ENCODE peak calls at places on chromosomes 3 and 15, in five cellular contexts. V, R, L, T and C are unnamed samples.

GRCh38 chr3:14453368-14453710 is 50.9 kb downstream of the SLC6A6 start:
- ATAC-seq in V (no peak), R (no peak), L (no peak), T (no peak), C (no peak)

GRCh38 chr15:69321041-69321554 is 22.4 kb downstream of the PAQR5 start:
- ATAC-seq in V (no peak), R (no peak), L (no peak), T (no peak), C (no peak)

GRCh38 chr3:82628385-82629014 is 867.1 kb upstream of the GBE1 start:
- ATAC-seq in V (no peak), R (no peak), L (no peak), T (no peak), C (no peak)

GRCh38 chr15:32898414-32898813 is 180.6 kb downstream of the GREM1 start:
- ATAC-seq in V (peak; percentile 83), R (no peak), L (no peak), T (no peak), C (no peak)

GRCh38 chr15:87758739-87759457 is 497.6 kb downstream of the NTRK3 start:
- ATAC-seq in V (no peak), R (no peak), L (no peak), T (no peak), C (no peak)

GRCh38 chr3:32305477-32305876 is 67.0 kb downstream of the CMTM8 start:
- ATAC-seq in V (no peak), R (no peak), L (no peak), T (no peak), C (no peak)

GRCh38 chr3:81734742-81735141 is 26.7 kb downstream of the GBE1 start:
- ATAC-seq in V (no peak), R (no peak), L (no peak), T (no peak), C (no peak)

GRCh38 chr3:195438371-195438770 is 4.4 kb downstream of the ACAP2 start:
- ATAC-seq in V (no peak), R (no peak), L (no peak), T (no peak), C (no peak)

GRCh38 chr3:184832903-184833302 is 20.9 kb downstream of the VPS8 start:
- ATAC-seq in V (no peak), R (no peak), L (no peak), T (no peak), C (no peak)

GRCh38 chr3:120274739-120275167 is 10.3 kb downstream of the GPR156 start:
- ATAC-seq in V (no peak), R (peak; percentile 99), L (no peak), T (no peak), C (peak; percentile 65)

GRCh38 chr15:76439542-76439941 is 103.0 kb downstream of the ISL2 start:
- ATAC-seq in V (no peak), R (no peak), L (peak; percentile 86), T (no peak), C (no peak)

GRCh38 chr3:105579439-105579838 is 212.7 kb downstream of the ALCAM start:
- ATAC-seq in V (no peak), R (no peak), L (no peak), T (no peak), C (no peak)

GRCh38 chr3:128326051-128326823 is 140.5 kb downstream of the DNAJB8 start:
- ATAC-seq in V (no peak), R (no peak), L (no peak), T (no peak), C (no peak)

GRCh38 chr15:60120100-60120499 is 116.0 kb downstream of the FOXB1 start:
- ATAC-seq in V (no peak), R (no peak), L (no peak), T (no peak), C (no peak)

GRCh38 chr3:191455257-191455952 is 5.6 kb upstream of the PYDC2 start:
- ATAC-seq in V (peak; percentile 84), R (no peak), L (no peak), T (no peak), C (no peak)

GRCh38 chr15:50128266-50128665 is 9.2 kb upstream of the ATP8B4 start:
- ATAC-seq in V (no peak), R (peak; percentile 37), L (no peak), T (peak; percentile 75), C (no peak)

GRCh38 chr3:64783200-64783599 is 95.4 kb upstream of the ADAMTS9 start:
- ATAC-seq in V (no peak), R (no peak), L (no peak), T (no peak), C (no peak)

GRCh38 chr15:101570238-101570637 is 80.7 kb upstream of the PCSK6 start:
- ATAC-seq in V (no peak), R (no peak), L (no peak), T (no peak), C (no peak)

GRCh38 chr3:169510378-169510777 is 153.1 kb downstream of the MECOM start:
- ATAC-seq in V (no peak), R (no peak), L (peak; percentile 56), T (no peak), C (no peak)

GRCh38 chr15:63801171-63801570 is 32.6 kb downstream of the HERC1 start:
- ATAC-seq in V (peak; percentile 51), R (no peak), L (no peak), T (no peak), C (no peak)
- H3K4me1 ChIP-seq in V (peaks cover 43% of the 10 kb centered on the region), R (peaks cover 26% of the 10 kb centered on the region), L (peaks cover 35% of the 10 kb centered on the region), T (peaks cover 3% of the 10 kb centered on the region), C (peaks cover 3% of the 10 kb centered on the region)

DNA sequence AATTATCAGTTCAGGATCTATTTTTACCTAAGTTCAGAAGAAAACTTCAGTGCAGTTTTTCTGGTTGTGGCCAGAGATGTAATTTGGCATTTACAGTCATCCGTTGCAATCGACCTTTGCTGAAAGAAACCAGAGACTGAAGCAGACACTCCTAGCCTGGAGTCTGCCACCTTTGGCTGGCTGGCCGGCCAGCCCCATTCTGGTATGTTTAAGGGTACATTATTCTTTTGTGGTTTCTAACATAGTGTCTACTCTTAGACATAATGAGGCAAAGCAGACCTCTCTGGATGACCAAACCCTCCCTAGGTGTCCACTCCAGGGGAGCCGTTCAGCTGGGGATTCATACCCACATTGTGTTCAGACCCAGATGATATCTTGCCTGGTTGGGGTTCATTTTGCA is 275.9 kb upstream of the TPM1 start:
- ATAC-seq in V (no peak), R (no peak), L (no peak), T (no peak), C (no peak)
- TF ChIP-seq EP300 in V (no peak), R (no peak), L (no peak), T (no peak), C (no peak)

GRCh38 chr3:161043343-161044035 is 61.7 kb downstream of the B3GALNT1 start:
- ATAC-seq in V (peak; percentile 68), R (no peak), L (no peak), T (no peak), C (no peak)

GRCh38 chr3:161038725-161039124 is 66.4 kb downstream of the B3GALNT1 start:
- ATAC-seq in V (no peak), R (no peak), L (no peak), T (peak; percentile 57), C (no peak)

DNA sequence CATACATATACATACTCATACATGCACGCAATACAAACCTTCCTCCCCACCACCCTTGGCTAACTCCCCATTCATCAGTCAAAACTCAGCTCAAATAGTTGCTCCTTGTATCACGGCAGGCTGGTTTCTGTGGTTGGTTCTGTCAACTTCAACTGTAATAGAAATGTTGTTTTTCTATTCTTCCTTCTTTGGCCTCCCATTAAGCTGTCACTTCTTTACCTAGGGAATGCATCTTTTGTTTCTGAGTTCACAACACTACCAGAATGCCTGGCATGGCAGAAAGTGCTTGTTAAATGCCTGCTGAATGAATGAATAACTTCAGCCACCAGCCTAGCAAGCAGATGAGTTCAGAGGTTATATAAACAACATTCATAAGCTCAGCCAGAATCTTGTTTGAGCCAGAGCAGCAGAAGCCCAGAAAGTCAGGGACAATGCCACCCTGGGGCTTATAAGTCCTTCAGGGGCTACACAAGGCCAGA is 63.1 kb downstream of the B3GALNT1 start:
- ATAC-seq in V (peak; percentile 72), R (peak; percentile 99), L (no peak), T (no peak), C (no peak)
- TF ChIP-seq POLR2AphosphoS5 in V (no peak), R (no peak), L (no peak), T (no peak), C (no peak)

DNA sequence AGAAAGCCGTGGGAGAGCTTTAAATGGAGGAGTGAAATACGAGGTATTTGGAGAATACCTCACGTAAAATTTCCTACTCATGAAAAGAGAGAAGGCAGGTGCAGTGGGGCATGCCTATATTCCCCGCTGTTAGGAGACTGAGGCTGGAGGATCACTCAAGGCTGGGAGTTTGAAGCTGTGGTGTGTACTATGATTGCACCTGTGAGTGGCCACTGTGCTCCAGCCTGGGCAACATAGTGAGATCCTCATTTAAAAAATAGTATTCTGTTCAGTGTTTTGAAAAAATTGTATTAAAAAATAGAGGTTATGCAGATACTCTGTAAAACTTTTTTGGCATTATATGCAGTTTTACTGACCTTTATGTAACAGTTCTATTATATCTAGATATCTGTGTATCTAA is 20.0 kb downstream of the UBE2E1 start:
- ATAC-seq in V (no peak), R (no peak), L (no peak), T (peak; percentile 5), C (no peak)
- H3K4me1 ChIP-seq in V (peaks cover 40% of the 10 kb centered on the region), R (peaks cover 5% of the 10 kb centered on the region), L (peaks cover 36% of the 10 kb centered on the region), T (peaks cover 12% of the 10 kb centered on the region), C (peaks cover 3% of the 10 kb centered on the region)

DNA sequence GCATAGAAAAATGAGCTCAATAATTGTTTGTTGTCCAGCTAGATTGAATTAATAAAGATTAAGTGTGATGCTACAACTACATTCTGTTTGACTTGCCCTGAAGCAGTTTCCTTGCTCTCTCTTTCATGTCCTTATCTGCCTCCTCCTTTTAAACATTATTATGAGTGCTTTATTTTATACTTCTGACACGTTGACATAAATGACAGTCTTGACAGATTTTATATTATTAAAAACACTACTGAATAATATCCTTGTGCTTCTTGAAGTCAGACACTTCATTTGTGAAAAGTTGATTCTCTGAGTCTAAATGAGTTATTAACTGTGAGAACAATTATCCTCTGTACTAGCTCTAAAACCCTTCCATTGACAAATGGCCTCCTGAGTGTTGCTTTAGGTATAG is 58.2 kb downstream of the PLCL2 start:
- ATAC-seq in V (peak; percentile 36), R (no peak), L (no peak), T (no peak), C (no peak)
- TF ChIP-seq EP300 in V (no peak), R (no peak), L (no peak), T (no peak), C (no peak)

DNA sequence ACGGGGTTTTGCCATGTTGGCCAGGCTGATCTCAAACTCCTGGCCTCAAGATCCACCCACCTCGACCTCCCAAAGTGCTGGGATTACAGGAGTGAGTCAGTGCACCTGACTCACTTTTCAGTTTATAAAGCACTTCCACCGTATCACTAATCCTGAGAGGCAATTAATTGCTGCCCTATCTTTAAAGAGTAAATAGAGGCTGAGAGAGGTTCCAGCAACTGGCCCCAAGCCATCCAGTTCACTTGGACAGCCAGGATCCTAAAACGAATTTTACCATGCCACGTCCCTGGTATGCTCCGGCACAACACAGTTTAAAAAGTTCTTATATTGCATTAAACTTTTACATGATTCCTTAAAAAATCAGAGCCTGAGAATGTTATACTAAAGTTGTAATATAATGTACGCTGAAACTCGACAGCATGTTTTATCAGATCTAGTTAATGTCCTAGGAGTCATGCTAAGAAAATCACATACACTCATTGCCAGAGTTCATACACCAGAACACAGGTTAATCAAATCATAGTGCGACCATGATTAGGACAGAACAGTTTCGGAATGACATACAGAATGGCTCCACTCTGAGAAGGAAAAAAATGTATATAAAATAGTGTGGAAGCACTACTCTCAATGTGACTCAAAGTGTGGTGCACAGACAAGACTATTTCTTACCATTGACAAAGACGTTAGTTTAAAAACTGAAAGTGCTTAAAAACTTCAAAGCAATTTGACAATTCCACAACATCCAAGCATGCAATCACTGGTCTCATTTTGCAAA is 125.4 kb downstream of the ULK4 start:
- ATAC-seq in V (peak; percentile 91), R (no peak), L (no peak), T (no peak), C (no peak)
- TF ChIP-seq POLR2AphosphoS5 in V (no peak), R (no peak), L (no peak), T (no peak), C (no peak)

GRCh38 chr3:41848745-41849574 is 112.9 kb downstream of the ULK4 start:
- ATAC-seq in V (no peak), R (no peak), L (no peak), T (no peak), C (no peak)
- H3K4me1 ChIP-seq in V (peaks cover 31% of the 10 kb centered on the region), R (no peaks in the 10 kb centered on the region), L (no peaks in the 10 kb centered on the region), T (peaks cover 5% of the 10 kb centered on the region), C (no peaks in the 10 kb centered on the region)